ENCODE peak calls at places on chromosomes 12 and 14, in five cellular contexts. N is activated T-helper 1 cell treated with anti-CD3 and anti-CD28 coated beads, Interleukin-12 subunit alpha, Interleukin-12 subunit beta, Interleukin-2, Interleukin-4 antibody, amounts not matched to agents 30 ng/mL and 10 ng/mL and 1 ng/mL, durations not matched to agents 14 hours and 24 hours and 36 hours; Y is ACHN; K is EH; I is foreskin fibroblast. C is an unnamed sample.

GRCh38 chr12:12282761-12283160 is 15.9 kb upstream of the LRP6 start:
- DNase-seq in I (peak; percentile 28), K (peak; percentile 87), Y (peak; percentile 35), N (no peak), C (no peak)

GRCh38 chr14:72818998-72819397 is 74.9 kb downstream of the DPF3 start:
- DNase-seq in K (no peak), I (no peak), N (no peak), Y (no peak), C (no peak)

GRCh38 chr14:100252684-100253083 is 13.7 kb downstream of the YY1 start:
- DNase-seq in I (no peak), K (no peak), N (no peak), Y (no peak), C (no peak)

GRCh38 chr14:37610945-37611523 is 15.6 kb downstream of the TTC6 start:
- DNase-seq in K (no peak), I (no peak), N (no peak), Y (no peak), C (no peak)

GRCh38 chr12:2547273-2548044 is 247.3 kb upstream of the FKBP4 start:
- DNase-seq in Y (no peak), K (no peak), N (no peak), I (no peak), C (no peak)

GRCh38 chr14:21104448-21105060 is 3.7 kb downstream of the TMEM253 start:
- DNase-seq in I (peak; percentile 78), N (peak; percentile 55), Y (peak; percentile 80), K (peak; percentile 80), C (no peak)

GRCh38 chr12:113093409-113094101 is 37.0 kb downstream of the DTX1 start:
- DNase-seq in K (no peak), I (no peak), N (no peak), Y (no peak), C (no peak)

GRCh38 chr14:81269100-81269978 is 48.6 kb upstream of the GTF2A1 start:
- DNase-seq in K (peak; percentile 68), N (no peak), I (peak; percentile 43), Y (peak; percentile 75), C (peak; percentile 37)

GRCh38 chr12:5173511-5174011 is 129.9 kb downstream of the KCNA5 start:
- DNase-seq in K (peak; percentile 76), I (no peak), N (no peak), Y (no peak), C (no peak)

GRCh38 chr12:51974646-51975045 is 23.1 kb downstream of the ACVR1B start:
- DNase-seq in K (no peak), N (no peak), Y (no peak), I (no peak), C (no peak)

GRCh38 chr12:133063556-133063955 is 17.2 kb upstream of the ZNF140 start:
- DNase-seq in I (no peak), Y (no peak), K (no peak), N (no peak), C (no peak)

GRCh38 chr12:14252697-14253096 is 112.8 kb upstream of the ATF7IP start:
- DNase-seq in I (no peak), N (no peak), Y (no peak), K (no peak), C (no peak)

GRCh38 chr12:87140257-87140656 is 884.1 kb upstream of the MGAT4C start:
- DNase-seq in I (no peak), N (no peak), K (no peak), Y (no peak), C (peak; percentile 18)